ENCODE peak calls at places on chromosomes 13 and 19, in four cellular contexts. X is ovary; I is CD4-positive, alpha-beta T cell; N is AG04449. Q is an unnamed sample.

GRCh38 chr19:16609511-16609910 is 18.5 kb downstream of the MED26 start:
- DNase-seq in X (no peak), I (no peak), N (no peak), Q (no peak)

GRCh38 chr19:55442372-55443044 is 592 bp downstream of the SHISA7 start:
- DNase-seq in X (no peak), I (no peak), N (no peak), Q (no peak)

GRCh38 chr19:4067396-4068057 is 828 bp upstream of the ZBTB7A start:
- DNase-seq in X (peak), I (peak), N (no peak), Q (no peak)

GRCh38 chr19:13070425-13071140 is 32.1 kb downstream of the LYL1 start:
- DNase-seq in X (no peak), I (no peak), N (no peak), Q (no peak)

GRCh38 chr19:40716031-40716654 is 543 bp downstream of the COQ8B start:
- DNase-seq in X (peak), I (peak), N (no peak), Q (peak)

GRCh38 chr19:10352764-10353671 is 13.6 kb upstream of the ICAM3 start:
- DNase-seq in X (peak), I (no peak), N (no peak), Q (no peak)

GRCh38 chr19:15154002-15154612 is 46.7 kb downstream of the NOTCH3 start:
- DNase-seq in X (no peak), I (peak), N (no peak), Q (peak)

GRCh38 chr13:75480691-75481175 is 1.2 kb downstream of the TBC1D4 start:
- DNase-seq in X (peak), I (no peak), N (no peak), Q (peak)

GRCh38 chr13:87777395-87777794 is 106.2 kb downstream of the SLITRK5 start:
- DNase-seq in X (no peak), I (no peak), N (no peak), Q (no peak)

GRCh38 chr13:31930901-31931522 is 100.6 kb upstream of the FRY start:
- DNase-seq in X (no peak), I (no peak), N (no peak), Q (no peak)

GRCh38 chr19:6568010-6568411 is 22.9 kb downstream of the CD70 start:
- DNase-seq in X (no peak), I (no peak), N (no peak), Q (no peak)

GRCh38 chr13:49443327-49443688 is 556 bp downstream of the CAB39L start:
- DNase-seq in X (no peak), I (no peak), N (no peak), Q (no peak)

GRCh38 chr13:81677857-81678256 is 1336.9 kb upstream of the SPRY2 start:
- DNase-seq in X (no peak), I (no peak), N (no peak), Q (no peak)

GRCh38 chr13:81686877-81687276 is 1346.0 kb upstream of the SPRY2 start:
- DNase-seq in X (no peak), I (no peak), N (no peak), Q (no peak)

DNA sequence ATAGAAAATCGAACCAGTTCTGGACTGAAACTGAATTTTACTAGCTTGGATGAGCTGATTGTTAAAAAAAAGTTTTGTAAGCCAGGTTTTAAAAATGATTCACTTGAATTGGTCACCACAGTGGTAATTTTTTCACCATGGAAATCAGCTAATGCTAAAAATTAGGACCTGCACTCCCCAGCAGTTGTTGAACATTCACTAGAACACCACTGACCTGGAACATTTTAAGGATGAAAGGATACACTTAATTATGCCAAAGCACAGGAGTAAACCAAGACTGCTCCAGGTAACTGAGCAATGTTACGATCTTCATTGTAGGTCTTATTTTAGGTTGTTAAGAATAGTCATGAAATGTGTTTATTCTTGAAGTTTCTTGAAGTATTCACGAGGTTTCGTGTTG is 1342.6 kb upstream of the SPRY2 start:
- DNase-seq in X (no peak), I (no peak), N (no peak), Q (no peak)
- TF ChIP-seq CTCF in X (no peak), I (no peak), N (no peak), Q (no peak)

GRCh38 chr19:49301165-49301865 is 23.7 kb downstream of the SLC6A16 start:
- DNase-seq in X (no peak), I (peak), N (no peak), Q (peak)
- TF ChIP-seq CTCF in X (no peak), I (peak), N (peak), Q (peak)

GRCh38 chr19:34255546-34255945 is 1.2 kb downstream of the GARRE1 start:
- DNase-seq in X (no peak), I (no peak), N (no peak), Q (no peak)

GRCh38 chr19:34257559-34257924 is 3.2 kb downstream of the GARRE1 start:
- DNase-seq in X (no peak), I (no peak), N (no peak), Q (no peak)

GRCh38 chr19:34256835-34257558 is 2.6 kb downstream of the GARRE1 start:
- DNase-seq in X (no peak), I (no peak), N (no peak), Q (peak)

GRCh38 chr19:34254552-34255432 is at the start of gene GARRE1:
- DNase-seq in X (peak), I (peak), N (no peak), Q (no peak)

DNA sequence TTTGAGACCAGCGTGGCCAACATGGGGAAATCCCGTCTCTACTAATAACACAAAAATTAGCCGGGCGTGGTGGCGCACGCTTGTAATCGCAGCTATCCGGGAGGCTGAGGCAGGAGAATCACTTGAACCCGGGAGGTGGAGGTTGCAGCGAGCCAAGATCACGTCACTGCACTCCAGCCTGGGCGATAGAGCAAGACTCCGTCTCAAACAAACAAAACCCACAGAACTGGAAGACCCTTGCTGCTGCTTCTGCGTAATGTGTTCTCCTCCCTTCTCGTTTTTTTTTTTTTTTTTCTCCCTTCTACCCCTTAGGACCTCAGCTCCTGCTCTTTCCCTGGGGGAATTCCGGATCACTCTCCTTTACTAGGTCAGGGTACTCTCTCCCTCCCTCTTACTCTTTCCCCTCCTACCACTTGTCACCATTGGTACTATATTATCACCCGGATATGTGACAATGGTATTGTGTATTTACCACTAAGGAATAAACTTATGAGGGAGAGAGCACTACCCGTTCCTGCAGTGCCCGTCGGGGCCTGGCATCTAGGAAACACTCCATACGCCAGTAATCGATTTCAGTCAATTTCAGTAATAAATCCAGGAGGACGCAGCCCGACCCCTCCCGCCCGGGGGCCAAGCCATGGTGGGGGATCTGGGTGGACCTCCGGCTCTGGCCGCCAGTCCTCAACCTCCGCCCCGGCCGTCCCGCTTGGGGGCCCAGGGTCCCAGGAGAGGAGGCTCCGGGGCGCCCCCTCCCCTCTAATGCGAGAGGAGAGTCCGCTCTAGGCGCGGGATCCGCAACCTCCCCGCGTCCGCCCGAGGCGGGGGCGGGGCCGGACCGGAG is 423 bp upstream of the GARRE1 start:
- DNase-seq in X (peak), I (no peak), N (no peak), Q (no peak)
- TF ChIP-seq CTCF in X (no peak), I (no peak), N (no peak), Q (peak)

GRCh38 chr19:20558571-20558970 is 7.0 kb downstream of the ZNF737 start:
- DNase-seq in X (no peak), I (no peak), N (no peak), Q (no peak)

DNA sequence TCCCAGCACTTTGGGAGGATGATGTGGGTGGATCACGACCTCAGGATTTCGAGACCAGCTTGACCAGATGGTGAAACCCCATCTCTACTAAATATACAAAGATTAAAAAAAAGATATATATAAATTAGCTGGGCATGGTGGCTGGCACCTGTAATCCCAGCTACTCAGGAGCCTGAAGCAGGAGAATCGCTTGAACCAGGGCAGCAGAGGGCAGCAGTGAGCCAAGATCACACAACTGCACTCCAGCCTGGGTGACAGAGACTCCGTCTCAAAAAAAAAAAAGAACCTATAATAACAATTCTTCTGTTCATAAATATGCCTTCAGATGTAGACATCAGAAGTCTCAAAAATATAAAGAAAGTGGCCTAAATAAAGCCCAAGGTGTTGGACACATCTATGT is 7.6 kb downstream of the ZNF737 start:
- DNase-seq in X (no peak), I (no peak), N (no peak), Q (no peak)
- TF ChIP-seq CTCF in X (no peak), I (no peak), N (no peak), Q (peak)

GRCh38 chr13:42968906-42969305 is 23.1 kb downstream of the EPSTI1 start:
- DNase-seq in X (no peak), I (no peak), N (no peak), Q (no peak)

GRCh38 chr13:42971670-42972355 is 20.2 kb downstream of the EPSTI1 start:
- DNase-seq in X (no peak), I (no peak), N (no peak), Q (no peak)

GRCh38 chr13:42967660-42968059 is 24.4 kb downstream of the EPSTI1 start:
- DNase-seq in X (no peak), I (no peak), N (no peak), Q (no peak)

GRCh38 chr13:42970824-42971669 is 21.0 kb downstream of the EPSTI1 start:
- DNase-seq in X (no peak), I (peak), N (no peak), Q (peak)

GRCh38 chr13:42969558-42970172 is 22.4 kb downstream of the EPSTI1 start:
- DNase-seq in X (peak), I (peak), N (no peak), Q (peak)
- TF ChIP-seq CTCF in X (peak), I (peak), N (peak), Q (peak)

DNA sequence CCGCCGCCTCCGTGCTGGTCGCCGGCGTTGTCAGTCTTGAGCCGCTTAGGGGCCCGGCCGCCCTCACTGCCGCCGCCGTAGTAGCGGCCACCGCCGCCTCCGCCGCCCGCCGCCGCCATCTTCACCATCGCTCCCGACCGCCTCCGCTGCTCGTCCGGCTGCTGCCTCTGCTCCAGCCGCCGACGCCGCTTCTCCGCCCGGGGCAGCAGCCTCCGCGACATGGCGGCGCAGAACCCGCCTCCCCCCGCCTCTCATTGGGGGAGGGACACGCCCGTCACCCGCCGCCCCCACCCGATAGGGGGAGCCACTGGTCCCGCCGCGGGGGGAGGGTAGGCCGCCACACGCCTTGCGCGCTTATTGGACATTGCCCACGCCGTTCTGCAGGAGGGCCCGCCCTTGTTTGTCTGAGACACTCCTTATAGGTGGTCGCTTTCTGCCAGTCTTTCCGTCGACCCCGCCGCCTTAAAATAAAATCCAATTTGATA is at the start of gene HNRNPL:
- DNase-seq in X (peak), I (peak), N (no peak), Q (no peak)
- TF ChIP-seq CTCF in X (peak), I (peak), N (peak), Q (peak)

GRCh38 chr19:35114656-35115537 is 726 bp upstream of the FXYD3 start:
- DNase-seq in X (peak), I (peak), N (no peak), Q (no peak)
- TF ChIP-seq CTCF in X (peak), I (peak), N (peak), Q (peak)

Q was measured in HFFc6.